ENCODE peak calls at places on chromosome 19, in four cellular contexts. One of them, this sample, is unnamed.

GRCh38 chr19:42176990-42177685 is 40.3 kb downstream of the DEDD2 start:
- DNase-seq in neuronal stem cell: peak; percentile 83
- DNase-seq in H1: no peak
- DNase-seq in H9: peak; percentile 79
- DNase-seq in this sample: peak; percentile 83

GRCh38 chr19:45455707-45456499 is 11.9 kb upstream of the FOSB start:
- DNase-seq in neuronal stem cell: no peak
- DNase-seq in H1: no peak
- DNase-seq in H9: peak; percentile 96
- DNase-seq in this sample: peak; percentile 100

GRCh38 chr19:41697198-41697855 is 9.3 kb upstream of the CEACAM7 start:
- DNase-seq in neuronal stem cell: no peak
- DNase-seq in H1: no peak
- DNase-seq in H9: peak; percentile 11
- DNase-seq in this sample: no peak

GRCh38 chr19:50949792-50950320 is 3.0 kb downstream of the KLK5 start:
- DNase-seq in neuronal stem cell: no peak
- DNase-seq in H1: no peak
- DNase-seq in H9: peak; percentile 65
- DNase-seq in this sample: no peak

GRCh38 chr19:37669336-37669963 is 14.2 kb upstream of the ZFP30 start:
- DNase-seq in neuronal stem cell: no peak
- DNase-seq in H1: no peak
- DNase-seq in H9: no peak
- DNase-seq in this sample: no peak

GRCh38 chr19:40512473-40513344 is 45.9 kb downstream of the SPTBN4 start:
- DNase-seq in neuronal stem cell: peak; percentile 54
- DNase-seq in H1: no peak
- DNase-seq in H9: peak; percentile 67
- DNase-seq in this sample: peak; percentile 8

GRCh38 chr19:2477141-2477710 is 1.3 kb downstream of the GADD45B start:
- DNase-seq in neuronal stem cell: no peak
- DNase-seq in H1: no peak
- DNase-seq in H9: no peak
- DNase-seq in this sample: peak; percentile 47

GRCh38 chr19:12975221-12975756 is 5.9 kb downstream of the DAND5 start:
- DNase-seq in neuronal stem cell: no peak
- DNase-seq in H1: no peak
- DNase-seq in H9: no peak
- DNase-seq in this sample: no peak

GRCh38 chr19:11481777-11482383 is 1.0 kb upstream of the ELAVL3 start:
- DNase-seq in neuronal stem cell: peak; percentile 63
- DNase-seq in H1: peak; percentile 79
- DNase-seq in H9: peak; percentile 97
- DNase-seq in this sample: peak; percentile 85

GRCh38 chr19:55118401-55118991 is 1.1 kb upstream of the PPP1R12C start:
- DNase-seq in neuronal stem cell: peak; percentile 75
- DNase-seq in H1: peak; percentile 73
- DNase-seq in H9: peak; percentile 94
- DNase-seq in this sample: no peak

GRCh38 chr19:2611483-2612464 is 90.7 kb downstream of the GNG7 start:
- DNase-seq in neuronal stem cell: no peak
- DNase-seq in H1: no peak
- DNase-seq in H9: no peak
- DNase-seq in this sample: no peak

GRCh38 chr19:51460164-51460992 is 2.1 kb upstream of the SIGLEC8 start:
- DNase-seq in neuronal stem cell: no peak
- DNase-seq in H1: no peak
- DNase-seq in H9: peak; percentile 47
- DNase-seq in this sample: no peak

GRCh38 chr19:33273065-33273736 is 29.1 kb downstream of the CEBPA start:
- DNase-seq in neuronal stem cell: no peak
- DNase-seq in H1: no peak
- DNase-seq in H9: no peak
- DNase-seq in this sample: no peak

GRCh38 chr19:52922841-52923781 is at the start of gene ZNF888:
- DNase-seq in neuronal stem cell: peak; percentile 72
- DNase-seq in H1: peak; percentile 60
- DNase-seq in H9: peak; percentile 95
- DNase-seq in this sample: peak; percentile 87

GRCh38 chr19:41521860-41522555 is 54.0 kb upstream of the CEACAM21 start:
- DNase-seq in neuronal stem cell: peak; percentile 21
- DNase-seq in H1: no peak
- DNase-seq in H9: no peak
- DNase-seq in this sample: no peak

GRCh38 chr19:4088065-4088679 is 21.5 kb upstream of the ZBTB7A start:
- DNase-seq in neuronal stem cell: no peak
- DNase-seq in H1: no peak
- DNase-seq in H9: no peak
- DNase-seq in this sample: no peak

GRCh38 chr19:41377977-41378707 is 1.8 kb downstream of the TMEM91 start:
- DNase-seq in neuronal stem cell: no peak
- DNase-seq in H1: peak; percentile 33
- DNase-seq in H9: peak; percentile 73
- DNase-seq in this sample: peak; percentile 54

GRCh38 chr19:1392939-1393530 is 8.3 kb downstream of the GAMT start:
- DNase-seq in neuronal stem cell: no peak
- DNase-seq in H1: no peak
- DNase-seq in H9: no peak
- DNase-seq in this sample: no peak

GRCh38 chr19:48006762-48007161 is 12.3 kb downstream of the ELSPBP1 start:
- DNase-seq in neuronal stem cell: no peak
- DNase-seq in H1: peak; percentile 1
- DNase-seq in H9: peak; percentile 33
- DNase-seq in this sample: no peak

GRCh38 chr19:6788896-6789295 is 16.4 kb downstream of the VAV1 start:
- DNase-seq in neuronal stem cell: no peak
- DNase-seq in H1: no peak
- DNase-seq in H9: no peak
- DNase-seq in this sample: no peak

GRCh38 chr19:45952691-45953505 is 20.8 kb downstream of the NOVA2 start:
- DNase-seq in neuronal stem cell: peak; percentile 80
- DNase-seq in H1: peak; percentile 81
- DNase-seq in H9: peak; percentile 96
- DNase-seq in this sample: peak; percentile 54

GRCh38 chr19:53102701-53103140 is 501 bp downstream of the ZNF160 start:
- DNase-seq in neuronal stem cell: no peak
- DNase-seq in H1: no peak
- DNase-seq in H9: no peak
- DNase-seq in this sample: peak; percentile 55

GRCh38 chr19:51064534-51065220 is at the start of gene KLK13:
- DNase-seq in neuronal stem cell: no peak
- DNase-seq in H1: peak; percentile 50
- DNase-seq in H9: peak; percentile 84
- DNase-seq in this sample: no peak

GRCh38 chr19:55161571-55162322 is 4.2 kb upstream of the TNNI3 start:
- DNase-seq in neuronal stem cell: no peak
- DNase-seq in H1: no peak
- DNase-seq in H9: no peak
- DNase-seq in this sample: no peak

GRCh38 chr19:40600086-40600917 is 867 bp upstream of the LTBP4 start:
- DNase-seq in neuronal stem cell: no peak
- DNase-seq in H1: no peak
- DNase-seq in H9: peak; percentile 33
- DNase-seq in this sample: no peak

GRCh38 chr19:39397360-39398296 is 6.5 kb downstream of the MED29 start:
- DNase-seq in neuronal stem cell: no peak
- DNase-seq in H1: no peak
- DNase-seq in H9: peak; percentile 90
- DNase-seq in this sample: peak; percentile 90

GRCh38 chr19:10021863-10022262 is 8.6 kb downstream of the RDH8 start:
- DNase-seq in neuronal stem cell: no peak
- DNase-seq in H1: no peak
- DNase-seq in H9: no peak
- DNase-seq in this sample: no peak

GRCh38 chr19:5259750-5260149 is 80.9 kb downstream of the PTPRS start:
- DNase-seq in neuronal stem cell: no peak
- DNase-seq in H1: no peak
- DNase-seq in H9: no peak
- DNase-seq in this sample: no peak
- H2BK15ac ChIP-seq in neuronal stem cell: no peak overlapping the region
- H2BK15ac ChIP-seq in H1: no peak overlapping the region
- H2BK15ac ChIP-seq in H9: no peak overlapping the region
- H2BK15ac ChIP-seq in this sample: no peak overlapping the region

GRCh38 chr19:29686285-29686805 is 21.1 kb downstream of the PLEKHF1 start:
- DNase-seq in neuronal stem cell: no peak
- DNase-seq in H1: no peak
- DNase-seq in H9: no peak
- DNase-seq in this sample: no peak

GRCh38 chr19:29687897-29688728 is 22.9 kb downstream of the PLEKHF1 start:
- DNase-seq in neuronal stem cell: no peak
- DNase-seq in H1: no peak
- DNase-seq in H9: no peak
- DNase-seq in this sample: peak; percentile 59

GRCh38 chr19:29685326-29685725 is 20.1 kb downstream of the PLEKHF1 start:
- DNase-seq in neuronal stem cell: no peak
- DNase-seq in H1: no peak
- DNase-seq in H9: no peak
- DNase-seq in this sample: no peak

GRCh38 chr19:29690842-29691241 is 24.2 kb downstream of the C19orf12 start:
- DNase-seq in neuronal stem cell: no peak
- DNase-seq in H1: no peak
- DNase-seq in H9: peak; percentile 74
- DNase-seq in this sample: peak; percentile 60

DNA sequence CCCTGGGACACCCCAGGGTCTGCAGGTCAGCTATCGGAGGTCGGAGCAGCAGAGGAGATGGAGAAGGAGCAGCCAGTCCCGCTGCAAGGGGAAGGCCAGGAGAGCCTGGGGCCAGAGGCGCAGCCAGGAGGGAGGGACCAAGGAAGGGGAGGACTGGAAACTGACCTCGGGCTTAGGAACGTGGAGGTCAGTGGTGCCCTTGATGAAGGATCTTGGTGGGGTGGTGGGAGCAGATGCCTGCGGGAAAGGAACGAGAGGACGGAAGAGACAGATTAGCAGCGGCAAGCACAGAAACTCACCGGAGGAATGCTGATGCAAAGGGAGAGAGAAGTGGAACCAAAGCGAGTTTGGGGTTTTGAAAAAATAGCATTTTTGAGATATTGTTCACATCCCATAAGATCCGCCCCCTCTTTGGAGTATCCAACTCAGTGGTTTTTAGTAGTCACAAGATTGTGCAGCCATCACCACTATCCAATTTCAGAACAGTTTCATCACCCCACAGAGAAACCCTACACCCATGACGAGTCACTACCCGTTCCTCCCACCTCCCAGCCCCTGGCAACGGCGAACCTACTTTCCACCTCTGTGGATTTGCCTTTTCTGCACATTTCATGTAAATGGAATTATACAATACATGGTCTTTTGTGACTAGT is 22.1 kb downstream of the PLEKHF1 start:
- DNase-seq in neuronal stem cell: no peak
- DNase-seq in H1: no peak
- DNase-seq in H9: no peak
- DNase-seq in this sample: peak; percentile 72
- H2BK15ac ChIP-seq in neuronal stem cell: no peak overlapping the region
- H2BK15ac ChIP-seq in H1: no peak overlapping the region
- H2BK15ac ChIP-seq in H9: no peak overlapping the region
- H2BK15ac ChIP-seq in this sample: no peak overlapping the region

GRCh38 chr19:43934985-43935708 is at the start of gene ZNF45:
- DNase-seq in neuronal stem cell: peak; percentile 82
- DNase-seq in H1: no peak
- DNase-seq in H9: peak; percentile 86
- DNase-seq in this sample: peak; percentile 94
- H2BK15ac ChIP-seq in neuronal stem cell: no peak within 1 kb of the TSS
- H2BK15ac ChIP-seq in H1: no peak within 1 kb of the TSS
- H2BK15ac ChIP-seq in H9: no peak within 1 kb of the TSS
- H2BK15ac ChIP-seq in this sample: peak within 1 kb of the TSS; percentile 83

GRCh38 chr19:313169-313987 is 22.2 kb upstream of the PLPP2 start:
- DNase-seq in neuronal stem cell: no peak
- DNase-seq in H1: no peak
- DNase-seq in H9: no peak
- DNase-seq in this sample: no peak
- H2BK15ac ChIP-seq in neuronal stem cell: no peak overlapping the region
- H2BK15ac ChIP-seq in H1: no peak overlapping the region
- H2BK15ac ChIP-seq in H9: no peak overlapping the region
- H2BK15ac ChIP-seq in this sample: no peak overlapping the region

GRCh38 chr19:49637865-49638350 is 2.0 kb downstream of the RRAS start:
- DNase-seq in neuronal stem cell: no peak
- DNase-seq in H1: peak; percentile 31
- DNase-seq in H9: peak; percentile 86
- DNase-seq in this sample: peak; percentile 83
- H2BK15ac ChIP-seq in neuronal stem cell: peak overlapping the region; percentile 94
- H2BK15ac ChIP-seq in H1: peak overlapping the region; percentile 72
- H2BK15ac ChIP-seq in H9: no peak overlapping the region
- H2BK15ac ChIP-seq in this sample: peak overlapping the region; percentile 75

DNA sequence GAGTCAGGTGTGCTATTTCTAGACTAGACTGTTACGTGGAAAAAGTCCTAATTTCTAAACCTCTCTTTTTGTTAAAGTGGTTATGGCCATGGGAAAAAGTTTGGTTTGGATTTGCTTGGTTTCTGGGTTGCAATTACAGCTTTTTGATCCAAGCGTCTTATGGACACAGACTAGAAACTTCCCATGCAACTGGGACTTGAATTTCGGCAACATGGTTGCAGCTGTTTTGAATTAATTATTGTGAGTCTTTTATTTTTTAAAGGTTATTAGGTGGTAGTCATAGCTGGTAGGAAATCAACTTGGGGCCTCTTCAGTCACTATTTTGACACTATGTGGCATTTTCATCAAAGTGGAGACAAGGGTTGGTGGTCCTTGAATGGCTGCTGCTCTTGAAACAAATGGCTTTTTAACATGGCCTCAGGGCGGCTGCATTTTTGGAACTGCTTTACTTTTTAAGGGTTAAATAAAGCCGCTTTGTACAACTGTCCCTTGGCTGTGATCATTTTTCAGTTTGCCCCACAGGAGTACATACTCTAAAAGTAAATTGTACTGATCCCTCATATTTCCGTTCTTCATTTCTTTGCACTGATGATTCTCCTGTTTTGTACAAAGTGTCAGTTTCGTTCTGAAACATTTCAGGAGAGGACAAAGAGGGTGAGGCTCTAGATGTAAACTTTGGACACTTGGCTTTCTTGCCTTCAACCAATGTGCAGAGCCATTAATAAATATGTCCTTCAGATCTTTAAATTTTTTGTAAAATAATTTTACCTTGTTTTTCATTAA is 15.9 kb downstream of the HNRNPM start:
- DNase-seq in neuronal stem cell: no peak
- DNase-seq in H1: no peak
- DNase-seq in H9: no peak
- DNase-seq in this sample: no peak
- H2BK15ac ChIP-seq in neuronal stem cell: no peak overlapping the region
- H2BK15ac ChIP-seq in H1: no peak overlapping the region
- H2BK15ac ChIP-seq in H9: no peak overlapping the region
- H2BK15ac ChIP-seq in this sample: no peak overlapping the region

DNA sequence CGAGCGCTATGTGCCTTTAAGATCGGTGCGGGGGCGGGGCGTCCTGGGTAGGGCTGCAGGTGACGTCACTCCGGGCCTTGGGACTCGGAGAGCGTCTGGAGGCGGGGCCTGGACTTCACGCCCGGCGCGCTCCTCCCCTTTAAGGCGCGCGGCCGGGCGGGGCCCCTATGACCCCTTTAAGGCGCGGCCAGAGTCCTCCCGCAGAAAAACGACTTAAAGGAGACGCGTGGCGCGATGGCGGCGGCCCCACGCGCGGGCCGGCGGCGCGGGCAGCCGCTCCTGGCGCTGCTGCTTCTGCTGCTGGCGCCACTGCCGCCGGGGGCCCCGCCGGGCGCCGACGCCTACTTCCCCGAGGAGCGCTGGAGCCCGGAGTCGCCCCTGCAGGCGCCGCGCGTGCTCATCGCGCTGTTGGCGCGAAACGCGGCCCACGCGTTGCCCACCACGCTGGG is at the start of gene COLGALT1:
- DNase-seq in neuronal stem cell: peak; percentile 96
- DNase-seq in H1: peak; percentile 80
- DNase-seq in H9: peak; percentile 97
- DNase-seq in this sample: peak; percentile 95
- H2BK15ac ChIP-seq in neuronal stem cell: peak within 1 kb of the TSS; percentile 91
- H2BK15ac ChIP-seq in H1: no peak within 1 kb of the TSS
- H2BK15ac ChIP-seq in H9: no peak within 1 kb of the TSS
- H2BK15ac ChIP-seq in this sample: peak within 1 kb of the TSS; percentile 77